ENCODE peak calls at places on chromosomes 16 and 17, in nine cellular contexts. S, G, X, I, Q, U, C, R and V are unnamed samples.

GRCh38 chr17:31339906-31340661 is 18.7 kb upstream of the EVI2A start:
- DNase-seq in S (no peak), G (no peak), X (no peak), I (no peak), Q (no peak), U (no peak), C (peak; percentile 79), R (peak; percentile 49), V (no peak)

GRCh38 chr16:50555269-50555875 is 7.2 kb downstream of the NKD1 start:
- DNase-seq in S (no peak), G (no peak), X (no peak), I (no peak), Q (no peak), U (no peak), C (no peak), R (no peak), V (no peak)

GRCh38 chr17:76727745-76728456 is 1.3 kb downstream of the METTL23 start:
- DNase-seq in S (peak; percentile 51), G (no peak), X (no peak), I (no peak), Q (no peak), U (no peak), C (peak; percentile 21), R (no peak), V (no peak)

GRCh38 chr16:26951950-26952349 is 114.8 kb upstream of the C16orf82 start:
- DNase-seq in S (no peak), G (no peak), X (no peak), I (no peak), Q (no peak), U (no peak), C (peak; percentile 20), R (no peak), V (no peak)

GRCh38 chr16:2054543-2055245 is 6.9 kb downstream of the TSC2 start:
- DNase-seq in S (peak; percentile 73), G (no peak), X (peak; percentile 91), I (no peak), Q (no peak), U (no peak), C (no peak), R (no peak), V (no peak)

GRCh38 chr17:70796757-70797156 is 627.4 kb downstream of the KCNJ2 start:
- DNase-seq in S (no peak), G (no peak), X (no peak), I (no peak), Q (no peak), U (no peak), C (peak; percentile 5), R (no peak), V (no peak)

GRCh38 chr17:59491353-59492090 is 73.9 kb upstream of the DHX40 start:
- DNase-seq in S (no peak), G (no peak), X (no peak), I (no peak), Q (no peak), U (no peak), C (no peak), R (no peak), V (no peak)

GRCh38 chr16:24580665-24581064 is 41.3 kb downstream of the RBBP6 start:
- DNase-seq in S (no peak), G (no peak), X (no peak), I (no peak), Q (no peak), U (no peak), C (peak; percentile 76), R (peak; percentile 14), V (no peak)

GRCh38 chr17:66580178-66580577 is 254.7 kb upstream of the CACNG5 start:
- DNase-seq in S (peak; percentile 59), G (no peak), X (peak; percentile 29), I (peak; percentile 36), Q (no peak), U (no peak), C (peak; percentile 80), R (no peak), V (peak; percentile 79)

DNA sequence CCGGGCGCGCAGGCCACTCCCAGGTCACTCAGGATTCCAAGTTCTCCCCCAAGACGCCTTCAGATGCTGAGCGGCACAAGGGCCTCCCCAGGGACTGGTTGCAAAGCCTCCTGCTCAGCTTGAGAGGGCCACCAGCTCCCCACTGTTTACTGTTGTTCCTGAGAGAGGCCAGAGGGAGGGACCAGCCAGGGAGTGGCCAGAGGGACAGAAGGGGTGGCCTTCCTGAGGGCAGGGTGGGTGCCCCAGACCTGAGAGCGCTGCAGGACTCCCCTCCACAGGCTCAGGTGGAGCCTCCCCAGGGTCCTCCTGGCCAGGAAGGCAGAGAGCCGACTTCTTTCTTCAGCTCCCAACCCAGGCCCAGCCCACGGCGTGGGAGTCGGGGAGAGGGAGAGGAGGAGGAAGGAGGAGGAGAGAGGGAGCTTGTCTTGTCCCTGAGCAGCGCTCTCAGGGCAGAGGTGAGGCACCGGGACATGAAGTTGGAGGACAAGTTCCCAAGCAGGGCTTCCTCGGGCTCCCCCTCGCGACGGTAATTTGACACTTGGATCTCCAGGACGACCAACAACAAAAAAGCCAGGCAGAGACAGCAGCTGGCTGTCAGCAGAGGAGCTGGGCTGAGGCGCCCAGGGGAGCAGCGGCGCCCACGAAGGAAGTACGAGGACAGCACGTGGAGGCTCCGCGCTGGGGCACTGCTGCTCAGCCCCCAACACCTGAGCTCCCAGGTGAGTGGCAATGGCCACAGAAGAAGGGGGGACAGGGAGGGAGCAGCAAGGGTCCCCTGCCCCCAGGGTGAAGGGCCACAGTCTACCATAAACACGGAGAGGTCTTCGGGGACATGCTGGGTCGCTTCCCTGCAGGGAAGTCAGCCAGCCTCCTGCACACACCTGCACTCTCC is 496 bp downstream of the SMIM5 start:
- DNase-seq in S (peak; percentile 93), G (peak; percentile 10), X (peak; percentile 95), I (peak; percentile 92), Q (peak; percentile 55), U (peak; percentile 18), C (peak; percentile 87), R (peak; percentile 55), V (peak; percentile 91)
- H3K4me3 ChIP-seq in S (no peak overlapping the region), G (peak overlapping the region; percentile 21), X (no peak overlapping the region), I (peak overlapping the region; percentile 29), Q (no peak overlapping the region), U (no peak overlapping the region), C (no peak overlapping the region), R (no peak overlapping the region), V (no peak overlapping the region)

DNA sequence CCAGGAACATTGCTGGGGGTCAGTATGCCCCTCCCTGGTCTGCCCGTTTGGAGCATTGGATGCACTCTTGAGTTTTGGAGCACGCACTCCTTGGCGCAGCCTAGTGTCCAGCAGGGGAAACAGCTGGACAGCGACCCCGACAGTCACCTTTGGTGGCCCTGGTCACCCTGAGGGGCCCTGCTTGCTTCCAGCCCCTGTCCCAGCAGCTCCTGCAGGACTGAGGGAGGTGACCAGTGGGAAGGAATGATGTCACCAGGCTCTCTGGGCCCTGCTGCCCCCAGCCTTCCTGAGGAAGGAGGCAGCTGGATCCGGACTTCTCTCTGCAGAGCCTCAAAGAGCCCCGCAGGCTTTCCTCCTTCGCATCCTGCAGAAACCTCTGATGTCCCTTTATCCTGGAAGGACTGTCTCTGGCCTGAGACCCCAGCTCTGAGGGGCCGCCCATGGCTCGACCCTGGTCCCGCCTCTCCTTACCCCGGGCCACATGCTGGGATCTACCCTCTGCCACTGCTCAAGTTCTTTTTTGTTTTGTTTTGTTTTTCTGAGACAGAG is 11.8 kb downstream of the ZSCAN10 start:
- DNase-seq in S (no peak), G (no peak), X (no peak), I (peak; percentile 62), Q (no peak), U (no peak), C (no peak), R (no peak), V (no peak)
- H3K4me3 ChIP-seq in S (no peak overlapping the region), G (peak overlapping the region; percentile 32), X (no peak overlapping the region), I (peak overlapping the region; percentile 57), Q (no peak overlapping the region), U (no peak overlapping the region), C (no peak overlapping the region), R (no peak overlapping the region), V (no peak overlapping the region)

DNA sequence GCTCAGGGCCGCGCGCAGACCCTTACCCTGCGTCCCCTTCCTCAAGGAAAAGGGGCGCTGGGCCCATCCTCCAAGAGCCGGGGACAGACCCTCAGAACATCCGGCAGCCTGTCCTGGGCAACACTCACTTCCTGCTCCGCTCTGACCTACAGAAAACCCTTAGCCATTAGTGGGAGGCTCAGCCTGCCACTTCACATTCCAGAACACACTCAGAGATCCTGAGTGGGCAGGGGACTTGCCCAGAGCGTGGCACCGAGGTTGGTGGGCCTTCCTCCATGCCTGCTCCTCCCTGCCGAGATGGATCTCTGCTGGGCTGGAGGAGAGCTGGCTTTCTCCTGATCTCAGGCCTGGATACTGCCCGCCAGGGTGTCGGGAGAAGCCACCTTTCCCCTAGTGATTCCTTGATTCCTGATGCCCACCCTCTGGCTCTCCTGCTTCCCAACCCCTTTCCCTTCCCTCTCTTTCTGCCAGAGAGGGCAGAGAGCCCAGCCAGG is 1.5 kb downstream of the SCARF1 start:
- DNase-seq in S (no peak), G (no peak), X (no peak), I (peak; percentile 32), Q (no peak), U (no peak), C (no peak), R (no peak), V (no peak)
- H3K4me3 ChIP-seq in S (peak overlapping the region; percentile 39), G (peak overlapping the region; percentile 53), X (peak overlapping the region; percentile 38), I (peak overlapping the region; percentile 73), Q (no peak overlapping the region), U (peak overlapping the region; percentile 45), C (no peak overlapping the region), R (no peak overlapping the region), V (peak overlapping the region; percentile 4)

GRCh38 chr16:4689091-4689671 is 4.2 kb upstream of the NUDT16L1 start:
- DNase-seq in S (no peak), G (no peak), X (no peak), I (no peak), Q (no peak), U (no peak), C (no peak), R (no peak), V (no peak)

GRCh38 chr16:4686497-4687210 is 6.7 kb upstream of the NUDT16L1 start:
- DNase-seq in S (peak; percentile 45), G (no peak), X (no peak), I (no peak), Q (no peak), U (no peak), C (no peak), R (no peak), V (no peak)

GRCh38 chr16:4687416-4687815 is 5.9 kb upstream of the NUDT16L1 start:
- DNase-seq in S (no peak), G (no peak), X (no peak), I (no peak), Q (no peak), U (no peak), C (no peak), R (no peak), V (no peak)

GRCh38 chr16:4688674-4689045 is 4.7 kb upstream of the NUDT16L1 start:
- DNase-seq in S (no peak), G (no peak), X (no peak), I (no peak), Q (no peak), U (no peak), C (no peak), R (no peak), V (no peak)

DNA sequence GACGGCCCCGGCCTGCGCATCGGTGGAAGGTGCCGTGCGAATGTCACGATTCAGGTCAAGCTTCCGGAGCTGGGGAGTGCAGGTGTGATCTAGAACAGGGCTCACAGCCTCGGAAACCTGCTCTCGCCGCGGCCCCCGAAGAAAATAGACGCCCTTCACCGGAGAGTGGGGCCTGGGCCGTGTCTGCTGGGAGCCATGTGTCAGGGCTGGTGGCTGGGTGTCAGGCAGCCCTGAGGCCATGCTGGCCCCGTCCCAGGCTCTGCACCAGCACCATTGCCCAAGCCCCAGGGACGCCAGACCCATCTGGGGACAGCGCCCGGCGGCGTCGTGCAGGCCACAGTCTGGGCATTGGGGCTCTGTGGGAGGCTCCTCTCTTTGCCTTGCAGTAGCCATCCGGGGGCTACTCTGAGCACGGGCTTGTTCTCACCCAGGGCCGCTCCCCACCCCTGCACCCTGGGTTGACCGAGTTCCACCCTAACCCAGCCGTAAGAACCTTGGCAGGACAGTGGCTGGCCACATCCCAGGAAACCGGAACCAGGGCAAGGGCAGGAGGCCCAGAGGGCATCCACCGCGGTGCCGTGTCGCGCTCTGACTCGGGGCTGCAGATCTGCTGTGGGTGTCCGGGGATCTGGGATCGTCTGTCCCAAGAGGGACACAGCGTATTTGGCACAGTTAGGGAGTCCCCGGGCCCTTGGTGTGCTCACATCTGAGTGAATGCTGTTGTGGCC is 5.3 kb upstream of the NUDT16L1 start:
- DNase-seq in S (no peak), G (no peak), X (no peak), I (no peak), Q (no peak), U (no peak), C (no peak), R (no peak), V (no peak)
- H3K4me3 ChIP-seq in S (no peak overlapping the region), G (no peak overlapping the region), X (no peak overlapping the region), I (no peak overlapping the region), Q (no peak overlapping the region), U (no peak overlapping the region), C (no peak overlapping the region), R (no peak overlapping the region), V (no peak overlapping the region)